ENCODE peak calls at places on chromosomes 7 and 10, in four cellular contexts. N is LoVo, X is T1000, M is substantia nigra. P is an unnamed sample.

GRCh38 chr10:60206735-60207134 is 182.9 kb downstream of the ANK3 start:
- DNase-seq in M (no peak), N (peak), X (no peak), P (no peak)

GRCh38 chr10:88205842-88206446 is 342.5 kb downstream of the PTEN start:
- DNase-seq in M (no peak), X (no peak), N (no peak), P (no peak)

GRCh38 chr7:17206354-17206905 is 92.0 kb upstream of the AHR start:
- DNase-seq in M (no peak), N (peak), X (no peak), P (no peak)

GRCh38 chr10:71486465-71487114 is 89.9 kb downstream of the CDH23 start:
- DNase-seq in M (no peak), X (no peak), N (peak), P (peak)

GRCh38 chr10:82245906-82246305 is 370.9 kb downstream of the NRG3 start:
- DNase-seq in X (no peak), N (no peak), M (no peak), P (no peak)

GRCh38 chr7:141785711-141786552 is 4.1 kb upstream of the TAS2R5 start:
- DNase-seq in X (no peak), N (peak), M (peak), P (peak)

GRCh38 chr7:106178593-106179134 is 66.6 kb upstream of the SYPL1 start:
- DNase-seq in M (no peak), X (no peak), N (no peak), P (no peak)

GRCh38 chr10:7932301-7933036 is 114.2 kb downstream of the TAF3 start:
- DNase-seq in M (no peak), X (no peak), N (no peak), P (no peak)

GRCh38 chr10:62852961-62853702 is 37.0 kb upstream of the EGR2 start:
- DNase-seq in X (no peak), M (no peak), N (no peak), P (no peak)

P was measured in NT2/D1.